ENCODE peak calls at places on chromosome 17, in four cellular contexts. One of them, this sample, is unnamed.

GRCh38 chr17:59415397-59415796 is 83.9 kb downstream of the YPEL2 start:
- DNase-seq in PC-3: no peak
- DNase-seq in endothelial cell of umbilical vein: no peak
- DNase-seq in endodermal cell: no peak
- DNase-seq in this sample: no peak

GRCh38 chr17:57889892-57890856 is 40.3 kb upstream of the MRPS23 start:
- DNase-seq in PC-3: peak; percentile 98
- DNase-seq in endothelial cell of umbilical vein: peak; percentile 72
- DNase-seq in endodermal cell: peak; percentile 75
- DNase-seq in this sample: peak; percentile 65

GRCh38 chr17:57601328-57601727 is 143.8 kb downstream of the CCDC182 start:
- DNase-seq in PC-3: no peak
- DNase-seq in endothelial cell of umbilical vein: no peak
- DNase-seq in endodermal cell: peak; percentile 82
- DNase-seq in this sample: no peak

GRCh38 chr17:40090234-40091111 is 9.9 kb downstream of the NR1D1 start:
- DNase-seq in PC-3: no peak
- DNase-seq in endothelial cell of umbilical vein: no peak
- DNase-seq in endodermal cell: no peak
- DNase-seq in this sample: no peak

GRCh38 chr17:67262420-67262819 is 17.4 kb upstream of the HELZ start:
- DNase-seq in PC-3: no peak
- DNase-seq in endothelial cell of umbilical vein: no peak
- DNase-seq in endodermal cell: peak; percentile 20
- DNase-seq in this sample: peak; percentile 24

GRCh38 chr17:7707446-7707845 is 2.4 kb downstream of the EFNB3 start:
- DNase-seq in PC-3: no peak
- DNase-seq in endothelial cell of umbilical vein: no peak
- DNase-seq in endodermal cell: peak; percentile 66
- DNase-seq in this sample: no peak

GRCh38 chr17:74862108-74862901 is 2.6 kb upstream of the GRIN2C start:
- DNase-seq in PC-3: peak; percentile 36
- DNase-seq in endothelial cell of umbilical vein: peak; percentile 34
- DNase-seq in endodermal cell: peak; percentile 98
- DNase-seq in this sample: peak; percentile 56

GRCh38 chr17:70048020-70048419 is 27.0 kb upstream of the KCNJ16 start:
- DNase-seq in PC-3: no peak
- DNase-seq in endothelial cell of umbilical vein: no peak
- DNase-seq in endodermal cell: no peak
- DNase-seq in this sample: no peak

GRCh38 chr17:79621151-79621940 is 10.5 kb upstream of the RBFOX3 start:
- DNase-seq in PC-3: no peak
- DNase-seq in endothelial cell of umbilical vein: no peak
- DNase-seq in endodermal cell: peak; percentile 40
- DNase-seq in this sample: no peak

GRCh38 chr17:45693792-45694191 is 90.3 kb upstream of the CRHR1 start:
- DNase-seq in PC-3: no peak
- DNase-seq in endothelial cell of umbilical vein: no peak
- DNase-seq in endodermal cell: no peak
- DNase-seq in this sample: no peak

GRCh38 chr17:74513987-74514631 is 17.2 kb downstream of the CD300LB start:
- DNase-seq in PC-3: peak; percentile 46
- DNase-seq in endothelial cell of umbilical vein: peak; percentile 31
- DNase-seq in endodermal cell: peak; percentile 88
- DNase-seq in this sample: no peak

GRCh38 chr17:47895254-47895855 is 681 bp upstream of the SP2 start:
- DNase-seq in PC-3: peak; percentile 56
- DNase-seq in endothelial cell of umbilical vein: no peak
- DNase-seq in endodermal cell: no peak
- DNase-seq in this sample: peak; percentile 55

GRCh38 chr17:71180801-71181385 is 939.9 kb upstream of the SOX9 start:
- DNase-seq in PC-3: peak; percentile 62
- DNase-seq in endothelial cell of umbilical vein: no peak
- DNase-seq in endodermal cell: no peak
- DNase-seq in this sample: peak; percentile 70

GRCh38 chr17:73305845-73306836 is 5.7 kb downstream of the CDC42EP4 start:
- DNase-seq in PC-3: no peak
- DNase-seq in endothelial cell of umbilical vein: peak; percentile 18
- DNase-seq in endodermal cell: peak; percentile 65
- DNase-seq in this sample: no peak

GRCh38 chr17:7932483-7932891 is 481 bp downstream of the CNTROB start:
- DNase-seq in PC-3: peak; percentile 20
- DNase-seq in endothelial cell of umbilical vein: peak; percentile 48
- DNase-seq in endodermal cell: no peak
- DNase-seq in this sample: peak; percentile 45

GRCh38 chr17:76241205-76241539 is 879 bp upstream of the RNF157 start:
- DNase-seq in PC-3: no peak
- DNase-seq in endothelial cell of umbilical vein: no peak
- DNase-seq in endodermal cell: no peak
- DNase-seq in this sample: no peak

GRCh38 chr17:55731586-55732250 is 9.1 kb upstream of the TMEM100 start:
- DNase-seq in PC-3: no peak
- DNase-seq in endothelial cell of umbilical vein: no peak
- DNase-seq in endodermal cell: peak; percentile 67
- DNase-seq in this sample: peak; percentile 36

GRCh38 chr17:834136-834535 is 52.0 kb downstream of the MRM3 start:
- DNase-seq in PC-3: no peak
- DNase-seq in endothelial cell of umbilical vein: no peak
- DNase-seq in endodermal cell: no peak
- DNase-seq in this sample: no peak

GRCh38 chr17:830381-830780 is 48.2 kb downstream of the MRM3 start:
- DNase-seq in PC-3: no peak
- DNase-seq in endothelial cell of umbilical vein: no peak
- DNase-seq in endodermal cell: no peak
- DNase-seq in this sample: no peak

GRCh38 chr17:826778-827177 is 44.6 kb downstream of the MRM3 start:
- DNase-seq in PC-3: no peak
- DNase-seq in endothelial cell of umbilical vein: no peak
- DNase-seq in endodermal cell: no peak
- DNase-seq in this sample: no peak

GRCh38 chr17:828761-829160 is 46.6 kb downstream of the MRM3 start:
- DNase-seq in PC-3: no peak
- DNase-seq in endothelial cell of umbilical vein: no peak
- DNase-seq in endodermal cell: no peak
- DNase-seq in this sample: no peak

GRCh38 chr17:830950-831349 is 48.8 kb downstream of the MRM3 start:
- DNase-seq in PC-3: no peak
- DNase-seq in endothelial cell of umbilical vein: no peak
- DNase-seq in endodermal cell: no peak
- DNase-seq in this sample: no peak
- H3K9me3 ChIP-seq in PC-3: no peaks in the 10 kb centered on the region
- H3K9me3 ChIP-seq in endothelial cell of umbilical vein: no peaks in the 10 kb centered on the region
- H3K9me3 ChIP-seq in endodermal cell: no peaks in the 10 kb centered on the region
- H3K9me3 ChIP-seq in this sample: no peaks in the 10 kb centered on the region

GRCh38 chr17:31518478-31518877 is 127.0 kb downstream of the RAB11FIP4 start:
- DNase-seq in PC-3: no peak
- DNase-seq in endothelial cell of umbilical vein: no peak
- DNase-seq in endodermal cell: no peak
- DNase-seq in this sample: no peak

GRCh38 chr17:31515226-31515759 is 123.8 kb downstream of the RAB11FIP4 start:
- DNase-seq in PC-3: no peak
- DNase-seq in endothelial cell of umbilical vein: no peak
- DNase-seq in endodermal cell: no peak
- DNase-seq in this sample: no peak

GRCh38 chr17:31521632-31522283 is 130.3 kb downstream of the RAB11FIP4 start:
- DNase-seq in PC-3: no peak
- DNase-seq in endothelial cell of umbilical vein: no peak
- DNase-seq in endodermal cell: no peak
- DNase-seq in this sample: no peak

GRCh38 chr17:31513731-31514427 is 122.4 kb downstream of the RAB11FIP4 start:
- DNase-seq in PC-3: no peak
- DNase-seq in endothelial cell of umbilical vein: no peak
- DNase-seq in endodermal cell: no peak
- DNase-seq in this sample: no peak

GRCh38 chr17:31517524-31517923 is 126.0 kb downstream of the RAB11FIP4 start:
- DNase-seq in PC-3: peak; percentile 3
- DNase-seq in endothelial cell of umbilical vein: no peak
- DNase-seq in endodermal cell: peak; percentile 91
- DNase-seq in this sample: no peak
- TF ChIP-seq CTCF in PC-3: peak; percentile 46
- TF ChIP-seq CTCF in endothelial cell of umbilical vein: no peak
- TF ChIP-seq CTCF in endodermal cell: peak; percentile 69
- TF ChIP-seq CTCF in this sample: no peak

DNA sequence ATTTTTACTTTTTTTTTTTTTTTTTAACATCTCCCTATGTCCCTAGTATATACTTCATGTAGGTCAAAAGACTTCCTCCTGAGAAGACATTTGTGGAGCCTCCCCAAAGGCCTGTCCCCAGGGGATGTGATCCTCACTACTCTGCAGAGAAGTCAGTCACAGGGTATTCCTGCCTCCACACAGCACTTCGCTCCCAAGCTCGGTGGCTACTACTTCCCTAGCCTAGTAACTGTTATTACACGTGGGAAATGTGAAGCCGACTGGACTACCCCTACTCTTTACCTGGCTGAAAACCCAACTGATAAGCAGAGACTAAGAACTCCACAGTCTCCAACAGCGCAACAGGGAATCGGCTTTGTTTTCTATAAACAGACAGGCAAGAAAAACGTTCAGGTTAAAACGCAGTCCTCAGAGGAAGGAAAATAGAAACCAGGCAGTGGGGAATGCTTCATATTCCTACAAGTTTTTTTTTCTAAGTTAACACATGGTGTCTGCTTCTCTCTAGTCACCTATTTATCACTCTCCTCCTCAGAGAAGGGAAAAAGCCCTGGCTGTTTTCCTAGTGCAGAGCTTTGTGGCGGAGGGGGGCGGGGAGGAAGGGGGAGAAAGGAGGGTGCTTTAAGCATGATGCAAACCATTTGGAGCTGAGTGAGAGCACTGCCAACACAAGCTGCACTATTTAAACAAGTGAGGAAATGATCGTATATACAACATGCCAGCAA is 117.0 kb downstream of the HIC1 start:
- DNase-seq in PC-3: peak; percentile 40
- DNase-seq in endothelial cell of umbilical vein: peak; percentile 98
- DNase-seq in endodermal cell: no peak
- DNase-seq in this sample: peak; percentile 63
- H3K9ac ChIP-seq in PC-3: peak overlapping the region; percentile 46
- H3K9ac ChIP-seq in endothelial cell of umbilical vein: peak overlapping the region; percentile 96
- H3K9ac ChIP-seq in endodermal cell: no peak overlapping the region
- H3K9ac ChIP-seq in this sample: no peak overlapping the region

GRCh38 chr17:5097101-5097834 is 14.4 kb downstream of the ZNF232 start:
- DNase-seq in PC-3: no peak
- DNase-seq in endothelial cell of umbilical vein: no peak
- DNase-seq in endodermal cell: peak; percentile 98
- DNase-seq in this sample: peak; percentile 39
- H3K9me3 ChIP-seq in PC-3: peaks cover 2% of the 10 kb centered on the region
- H3K9me3 ChIP-seq in endothelial cell of umbilical vein: peaks cover 15% of the 10 kb centered on the region
- H3K9me3 ChIP-seq in endodermal cell: peaks cover 50% of the 10 kb centered on the region
- H3K9me3 ChIP-seq in this sample: peaks cover 13% of the 10 kb centered on the region

GRCh38 chr17:4560837-4561241 is 462 bp upstream of the GGT6 start:
- DNase-seq in PC-3: no peak
- DNase-seq in endothelial cell of umbilical vein: no peak
- DNase-seq in endodermal cell: peak; percentile 83
- DNase-seq in this sample: peak; percentile 54
- TF ChIP-seq CTCF in PC-3: peak; percentile 21
- TF ChIP-seq CTCF in endothelial cell of umbilical vein: no peak
- TF ChIP-seq CTCF in endodermal cell: peak; percentile 55
- TF ChIP-seq CTCF in this sample: no peak

GRCh38 chr17:80855196-80855967 is 136.3 kb upstream of the CHMP6 start:
- DNase-seq in PC-3: no peak
- DNase-seq in endothelial cell of umbilical vein: no peak
- DNase-seq in endodermal cell: peak; percentile 45
- DNase-seq in this sample: no peak
- H3K9ac ChIP-seq in PC-3: peak overlapping the region; percentile 95
- H3K9ac ChIP-seq in endothelial cell of umbilical vein: no peak overlapping the region
- H3K9ac ChIP-seq in endodermal cell: no peak overlapping the region
- H3K9ac ChIP-seq in this sample: no peak overlapping the region

DNA sequence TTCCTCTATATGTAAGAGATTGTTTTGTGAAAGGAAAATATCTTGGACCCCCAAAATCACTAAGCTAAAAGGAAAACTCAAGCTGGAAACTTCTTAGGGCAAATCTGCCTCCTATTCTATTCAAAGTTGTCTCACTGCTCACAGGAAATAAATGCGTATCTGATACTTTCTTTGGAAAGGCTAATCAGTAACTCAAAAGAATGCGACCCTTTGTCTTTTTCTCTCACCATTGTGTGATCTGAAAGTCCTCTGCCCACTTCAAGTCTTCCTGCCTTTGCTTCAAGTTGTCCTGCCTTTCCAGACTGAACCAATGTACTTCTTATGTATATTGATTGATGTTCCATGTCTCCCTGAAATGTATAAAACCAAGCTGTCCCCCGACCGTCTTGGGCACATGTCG is 157.3 kb downstream of the KIF2B start:
- DNase-seq in PC-3: no peak
- DNase-seq in endothelial cell of umbilical vein: no peak
- DNase-seq in endodermal cell: no peak
- DNase-seq in this sample: no peak
- H3K9me3 ChIP-seq in PC-3: peaks cover 43% of the 10 kb centered on the region
- H3K9me3 ChIP-seq in endothelial cell of umbilical vein: peaks cover 4% of the 10 kb centered on the region
- H3K9me3 ChIP-seq in endodermal cell: peaks cover 28% of the 10 kb centered on the region
- H3K9me3 ChIP-seq in this sample: no peaks in the 10 kb centered on the region

DNA sequence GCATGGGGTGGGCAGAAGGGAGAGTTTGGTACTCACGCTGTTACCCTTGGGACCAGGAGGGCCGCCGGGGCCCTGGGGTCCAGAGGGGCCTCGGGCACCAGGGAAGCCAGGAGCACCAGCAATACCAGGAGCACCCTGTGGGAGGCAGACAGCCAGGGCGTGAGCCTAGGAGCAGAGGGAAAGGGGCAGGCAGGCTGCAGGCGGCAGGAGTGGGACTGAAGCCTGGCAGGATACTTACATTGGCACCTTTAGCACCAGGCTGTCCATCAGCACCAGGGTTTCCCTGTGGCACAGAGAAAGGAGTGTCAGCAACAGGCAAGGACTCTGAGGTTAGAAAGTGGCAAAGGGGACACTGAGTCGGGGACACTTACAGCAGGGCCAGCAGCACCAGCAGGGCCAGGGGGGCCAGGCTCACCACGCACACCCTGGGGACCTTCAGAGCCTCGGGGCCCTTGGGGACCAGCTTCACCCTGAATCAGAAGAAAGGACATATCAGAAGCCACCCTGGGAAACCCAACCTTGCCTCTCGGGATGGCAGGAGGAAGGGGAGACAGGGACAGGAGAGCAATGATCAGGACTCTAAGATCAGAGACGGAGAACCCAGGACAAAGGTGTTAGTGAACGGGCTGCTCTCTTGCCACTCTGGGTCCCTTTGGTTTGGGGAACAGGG is 6.1 kb downstream of the COL1A1 start:
- DNase-seq in PC-3: no peak
- DNase-seq in endothelial cell of umbilical vein: no peak
- DNase-seq in endodermal cell: no peak
- DNase-seq in this sample: no peak
- TF ChIP-seq CTCF in PC-3: peak; percentile 30
- TF ChIP-seq CTCF in endothelial cell of umbilical vein: no peak
- TF ChIP-seq CTCF in endodermal cell: peak; percentile 46
- TF ChIP-seq CTCF in this sample: no peak

GRCh38 chr17:38844261-38844757 is 9.2 kb downstream of the RPL23 start:
- DNase-seq in PC-3: no peak
- DNase-seq in endothelial cell of umbilical vein: no peak
- DNase-seq in endodermal cell: no peak
- DNase-seq in this sample: no peak
- H3K9ac ChIP-seq in PC-3: no peak overlapping the region
- H3K9ac ChIP-seq in endothelial cell of umbilical vein: no peak overlapping the region
- H3K9ac ChIP-seq in endodermal cell: no peak overlapping the region
- H3K9ac ChIP-seq in this sample: peak overlapping the region; percentile 35

This sample was measured in colonic mucosa.